ENCODE peak calls at places on chromosomes 2 and 18, in four cellular contexts. Y is GM12878, I is K562, N is SK-N-SH. E is an unnamed sample.

GRCh38 chr2:233417282-233417681 is 63.0 kb downstream of the DGKD start:
- DNase-seq in I (no peak), N (no peak), Y (no peak), E (no peak)

GRCh38 chr18:37403100-37403781 is 162.4 kb downstream of the CELF4 start:
- DNase-seq in I (no peak), Y (no peak), N (no peak), E (no peak)

GRCh38 chr2:24456610-24457556 is 34.2 kb upstream of the NCOA1 start:
- DNase-seq in Y (no peak), I (peak), N (no peak), E (no peak)

GRCh38 chr2:16346671-16347070 is 319.0 kb downstream of the CYRIA start:
- DNase-seq in N (no peak), I (no peak), Y (no peak), E (no peak)

GRCh38 chr2:122003196-122003595 is 247.7 kb downstream of the TSN start:
- DNase-seq in Y (no peak), I (no peak), N (no peak), E (no peak)

GRCh38 chr18:61765097-61765496 is 127.7 kb downstream of the RNF152 start:
- DNase-seq in N (peak), Y (no peak), I (no peak), E (no peak)

GRCh38 chr18:5992381-5992780 is 97.1 kb upstream of the TMEM200C start:
- DNase-seq in I (no peak), N (no peak), Y (no peak), E (no peak)

GRCh38 chr18:24657461-24657860 is 197.0 kb downstream of the HRH4 start:
- DNase-seq in I (no peak), Y (no peak), N (no peak), E (no peak)

GRCh38 chr2:1617425-1618021 is 126.8 kb downstream of the PXDN start:
- DNase-seq in Y (no peak), I (no peak), N (no peak), E (no peak)

GRCh38 chr2:186299610-186300009 is 186.4 kb upstream of the ZC3H15 start:
- DNase-seq in Y (no peak), I (no peak), N (no peak), E (no peak)

GRCh38 chr2:88170472-88170892 is 336 bp downstream of the THNSL2 start:
- DNase-seq in Y (no peak), I (no peak), N (peak), E (peak)

GRCh38 chr18:79961527-79962291 is 2.7 kb upstream of the HSBP1L1 start:
- DNase-seq in N (no peak), Y (no peak), I (peak), E (no peak)

GRCh38 chr18:67468038-67468437 is 48.5 kb downstream of the DSEL start:
- DNase-seq in I (no peak), N (no peak), Y (no peak), E (no peak)

GRCh38 chr2:63257473-63257872 is 206.8 kb downstream of the OTX1 start:
- DNase-seq in I (no peak), N (no peak), Y (peak), E (no peak)

GRCh38 chr2:42510191-42510929 is 16.6 kb upstream of the KCNG3 start:
- DNase-seq in Y (no peak), I (no peak), N (peak), E (no peak)

GRCh38 chr2:127083819-127084503 is 23.0 kb downstream of the BIN1 start:
- DNase-seq in N (no peak), I (no peak), Y (no peak), E (no peak)

GRCh38 chr2:128797937-128798336 is 479.3 kb upstream of the HS6ST1 start:
- DNase-seq in N (no peak), I (no peak), Y (peak), E (no peak)

GRCh38 chr2:11305958-11306357 is 38.5 kb downstream of the ROCK2 start:
- DNase-seq in N (no peak), Y (no peak), I (no peak), E (no peak)

GRCh38 chr2:65411056-65411795 is 21.2 kb downstream of the SPRED2 start:
- DNase-seq in Y (no peak), N (no peak), I (no peak), E (no peak)

GRCh38 chr2:217105733-217106649 is 246.1 kb upstream of the TNP1 start:
- DNase-seq in I (peak), N (no peak), Y (no peak), E (no peak)

GRCh38 chr2:119495948-119496347 is 28.3 kb downstream of the SCTR start:
- DNase-seq in I (no peak), N (no peak), Y (no peak), E (no peak)

GRCh38 chr2:98015681-98016080 is 19.9 kb upstream of the TMEM131 start:
- DNase-seq in Y (no peak), N (no peak), I (no peak), E (no peak)

GRCh38 chr18:55319517-55319905 is 268.5 kb downstream of the TCF4 start:
- DNase-seq in N (no peak), Y (no peak), I (no peak), E (no peak)

GRCh38 chr2:74876081-74876886 is 42.4 kb downstream of the HK2 start:
- DNase-seq in Y (peak), I (peak), N (peak), E (peak)

GRCh38 chr2:75577280-75577679 is 16.5 kb upstream of the EVA1A start:
- DNase-seq in N (no peak), Y (no peak), I (no peak), E (no peak)

GRCh38 chr2:109125595-109126500 is 3.2 kb upstream of the SH3RF3 start:
- DNase-seq in I (no peak), N (no peak), Y (no peak), E (no peak)

GRCh38 chr2:62576276-62576939 is 70.4 kb upstream of the TMEM17 start:
- DNase-seq in N (no peak), Y (no peak), I (no peak), E (no peak)

GRCh38 chr2:8003462-8004075 is 678.3 kb upstream of the ID2 start:
- DNase-seq in Y (no peak), I (peak), N (peak), E (no peak)

GRCh38 chr2:202378001-202378400 is 1.9 kb downstream of the BMPR2 start:
- DNase-seq in Y (no peak), I (no peak), N (no peak), E (no peak)

GRCh38 chr2:177489719-177490301 is 97.2 kb downstream of the AGPS start:
- DNase-seq in N (peak), Y (no peak), I (no peak), E (no peak)

GRCh38 chr2:45938649-45939511 is 287.4 kb downstream of the PRKCE start:
- DNase-seq in N (no peak), Y (no peak), I (no peak), E (no peak)

GRCh38 chr2:24084386-24085375 is at the start of gene TP53I3:
- DNase-seq in N (peak), I (peak), Y (peak), E (peak)

GRCh38 chr2:165193178-165193777 is 10.6 kb downstream of the SCN3A start:
- DNase-seq in I (no peak), N (no peak), Y (peak), E (no peak)

GRCh38 chr2:71715241-71715750 is 261.9 kb downstream of the DYSF start:
- DNase-seq in I (no peak), N (no peak), Y (no peak), E (no peak)

GRCh38 chr2:191983186-191983585 is 136.3 kb upstream of the CAVIN2 start:
- DNase-seq in N (no peak), Y (no peak), I (no peak), E (no peak)

GRCh38 chr2:80293026-80293425 is 11.5 kb downstream of the LRRTM1 start:
- DNase-seq in I (no peak), N (no peak), Y (no peak), E (no peak)

GRCh38 chr2:80292474-80292873 is 12.1 kb downstream of the LRRTM1 start:
- DNase-seq in Y (no peak), N (no peak), I (no peak), E (no peak)

DNA sequence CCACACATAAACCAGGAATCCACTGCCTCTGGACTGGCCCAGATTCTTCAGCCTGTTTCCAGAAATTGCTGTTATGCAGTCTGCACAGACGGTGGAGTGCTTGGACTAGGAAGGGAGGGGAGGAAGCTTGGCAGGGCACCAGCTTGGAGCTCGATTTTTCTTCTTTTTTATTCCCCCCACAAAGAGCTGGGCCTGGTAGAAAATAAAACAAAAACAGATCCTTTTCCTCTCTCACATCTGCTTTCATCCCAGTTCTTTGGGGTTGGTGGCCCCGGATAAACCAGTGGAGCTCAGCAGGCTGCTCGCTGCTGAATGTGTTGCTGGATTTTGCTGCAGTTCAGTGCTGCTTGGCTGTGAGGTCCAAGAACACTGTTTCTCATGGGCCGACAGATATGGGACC is 16.0 kb downstream of the LRRTM1 start:
- DNase-seq in I (no peak), N (peak), Y (no peak), E (no peak)
- TF ChIP-seq CTCF in I (peak), N (peak), Y (peak), E (no peak)

GRCh38 chr2:38149533-38149932 is 73.6 kb upstream of the CYP1B1 start:
- DNase-seq in Y (no peak), N (no peak), I (no peak), E (no peak)
- TF ChIP-seq USF1 in Y (no peak), N (no peak), I (no peak), E (no peak)

GRCh38 chr2:28956890-28957289 is 24.2 kb upstream of the TOGARAM2 start:
- DNase-seq in N (no peak), I (no peak), Y (no peak), E (peak)

GRCh38 chr2:28955492-28955891 is 25.6 kb upstream of the TOGARAM2 start:
- DNase-seq in Y (no peak), N (no peak), I (no peak), E (no peak)

GRCh38 chr2:28956415-28956826 is 24.7 kb upstream of the TOGARAM2 start:
- DNase-seq in N (peak), I (peak), Y (no peak), E (peak)

GRCh38 chr2:28960401-28960800 is 20.7 kb upstream of the TOGARAM2 start:
- DNase-seq in N (no peak), I (no peak), Y (no peak), E (no peak)

GRCh38 chr2:28958689-28959088 is 22.4 kb upstream of the TOGARAM2 start:
- DNase-seq in N (peak), Y (peak), I (peak), E (peak)
- TF ChIP-seq CTCF in N (peak), Y (peak), I (peak), E (peak)

DNA sequence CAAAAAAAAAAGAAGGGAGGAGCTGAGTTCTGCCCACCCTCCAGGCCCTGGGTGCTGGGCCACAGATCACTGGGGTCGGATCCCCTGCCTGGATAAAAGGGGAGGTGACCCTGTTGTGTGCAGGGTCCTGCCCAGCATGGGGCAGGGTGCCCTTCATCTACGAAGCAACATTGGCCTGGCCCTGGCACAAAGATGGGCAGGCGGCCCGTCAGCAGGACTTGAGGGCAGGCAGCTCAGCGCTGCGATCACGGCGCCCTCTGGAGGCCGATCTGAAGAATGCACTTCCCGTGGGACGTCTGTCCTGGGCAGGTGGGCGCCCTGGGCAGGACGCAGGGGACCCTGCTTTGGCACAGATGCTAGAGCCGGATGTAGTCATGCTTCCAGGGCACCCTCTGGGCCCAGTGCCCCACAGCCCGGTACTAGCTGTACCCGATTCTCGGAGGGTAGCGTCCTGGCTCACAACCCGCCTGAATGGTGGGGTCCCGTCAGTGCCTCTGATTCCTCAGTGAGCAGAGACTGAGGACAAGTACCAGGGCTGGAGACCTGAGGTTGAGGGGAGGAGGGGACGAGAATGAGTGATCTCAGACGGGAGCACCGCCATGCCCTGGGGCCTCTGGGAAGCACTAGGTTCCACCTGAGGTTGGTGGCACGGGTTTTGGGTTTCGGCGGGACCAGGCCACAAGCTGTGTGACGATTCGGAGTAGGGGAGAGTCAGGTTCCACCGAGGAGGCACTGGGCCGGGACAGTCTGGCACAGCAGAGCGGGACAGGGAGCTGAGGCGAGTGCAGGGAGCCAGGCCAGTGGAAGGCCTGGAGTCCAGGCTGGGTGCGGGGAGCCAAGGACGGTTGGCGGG is 18.0 kb downstream of the ARID5A start:
- DNase-seq in Y (no peak), N (peak), I (peak), E (peak)
- TF ChIP-seq USF1 in Y (no peak), N (no peak), I (no peak), E (no peak)

DNA sequence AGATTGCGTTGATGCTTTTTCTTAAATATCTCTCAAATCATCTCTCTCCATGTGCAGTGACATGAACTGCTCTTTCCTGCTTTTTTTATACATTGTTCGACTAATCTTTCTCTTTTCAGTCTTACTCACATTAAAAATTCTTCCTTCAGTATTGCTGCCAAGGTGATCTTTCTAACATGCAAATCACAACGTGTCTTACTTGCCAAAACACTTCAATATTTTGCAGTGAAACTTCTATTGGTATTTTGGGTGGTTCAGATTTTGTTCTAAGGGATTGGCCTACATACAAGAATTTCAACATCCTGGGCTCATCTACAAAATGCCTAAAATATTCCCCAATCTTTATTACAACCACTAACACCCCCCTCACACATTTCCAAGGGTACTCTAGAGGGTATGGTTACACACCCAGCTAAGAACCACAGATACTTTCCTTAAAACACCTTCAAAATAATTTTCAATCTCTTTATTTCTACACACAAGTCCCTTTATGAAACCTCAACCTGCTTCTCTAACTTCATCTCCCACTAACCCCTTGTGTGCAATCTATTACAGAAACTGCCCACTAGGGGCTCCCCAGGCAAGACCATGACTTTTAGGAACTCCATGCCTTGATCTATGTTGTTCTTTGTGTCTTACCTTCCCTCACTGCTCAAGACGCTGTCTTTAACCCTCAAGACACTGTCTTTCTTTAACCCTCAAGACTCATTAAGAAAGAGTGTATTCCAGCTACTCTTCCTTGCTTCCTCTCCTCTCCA is 50.9 kb downstream of the COL3A1 start:
- DNase-seq in N (no peak), Y (no peak), I (peak), E (peak)
- TF ChIP-seq CTCF in N (peak), Y (no peak), I (no peak), E (peak)

DNA sequence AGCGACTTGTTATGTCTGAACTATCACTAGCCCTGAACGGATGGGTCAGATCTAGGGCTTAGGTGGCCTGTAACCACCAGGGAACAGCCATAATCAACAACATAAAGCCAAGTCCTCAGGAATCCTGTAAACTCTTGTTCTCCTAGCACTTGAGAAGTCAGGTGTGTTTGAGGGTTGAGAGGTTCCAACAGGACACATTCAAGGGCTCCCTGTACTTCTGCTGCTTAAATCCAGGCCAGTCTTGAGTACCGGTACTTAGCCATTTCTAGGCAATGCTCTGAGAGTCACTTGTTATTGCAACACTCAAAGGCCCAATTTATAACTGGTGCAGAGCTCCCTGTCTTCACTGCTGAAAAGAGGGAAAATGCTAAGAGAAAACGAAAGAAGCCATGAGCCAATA is 21.6 kb upstream of the SLC40A1 start:
- DNase-seq in I (no peak), N (no peak), Y (no peak), E (no peak)
- TF ChIP-seq USF1 in I (no peak), N (no peak), Y (no peak), E (no peak)

GRCh38 chr2:173400760-173401159 is 46.1 kb downstream of the CDCA7 start:
- DNase-seq in Y (no peak), N (peak), I (no peak), E (no peak)
- TF ChIP-seq CTCF in Y (peak), N (peak), I (peak), E (no peak)

GRCh38 chr2:238939074-238939473 is 91.2 kb downstream of the TWIST2 start:
- DNase-seq in I (no peak), N (no peak), Y (no peak), E (no peak)
- TF ChIP-seq USF1 in I (no peak), N (no peak), Y (no peak), E (no peak)

GRCh38 chr2:20962939-20963543 is 80.8 kb downstream of the APOB start:
- DNase-seq in I (peak), N (peak), Y (no peak), E (peak)
- TF ChIP-seq CTCF in I (peak), N (peak), Y (peak), E (peak)

DNA sequence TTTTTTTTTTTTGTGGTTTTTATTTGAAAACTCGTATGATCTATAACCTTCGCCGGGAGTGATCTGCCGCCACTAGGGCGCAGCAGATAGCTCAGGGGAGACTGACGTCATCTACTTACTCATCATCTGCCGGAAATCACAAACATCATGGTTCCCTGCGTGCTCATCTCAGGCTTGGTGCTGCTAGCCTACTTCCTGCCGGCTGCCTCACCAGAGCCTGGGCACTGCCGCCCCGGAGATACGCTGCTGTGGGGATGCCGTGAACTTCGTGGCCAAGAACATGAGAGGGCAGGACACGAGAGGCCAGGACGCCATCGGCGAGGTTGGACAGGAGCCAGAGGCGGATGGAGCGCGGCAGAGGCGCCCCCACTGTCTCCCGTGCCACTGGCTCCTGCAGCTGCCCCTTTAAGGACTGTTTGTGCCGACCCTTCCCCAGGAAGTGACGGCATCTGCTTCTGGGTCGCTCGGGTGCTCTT is 68.8 kb downstream of the DOK6 start:
- DNase-seq in N (peak), Y (no peak), I (peak), E (peak)
- TF ChIP-seq USF1 in N (no peak), Y (no peak), I (no peak), E (no peak)

E was measured in WTC11.